ENCODE peak calls at places on chromosomes 16 and 17, in five cellular contexts. I is H9, G is lower lobe of right lung, Y is A673, R is fibroblast of mammary gland. T is an unnamed sample.

GRCh38 chr16:89308391-89309333 is 91.2 kb downstream of the ZNF778 start:
- DNase-seq in G (no peak), R (no peak), I (peak), Y (no peak), T (peak)

GRCh38 chr17:80961516-80961915 is 30.1 kb upstream of the CHMP6 start:
- DNase-seq in Y (no peak), R (no peak), G (no peak), I (no peak), T (no peak)

GRCh38 chr17:17044846-17045561 is 2.7 kb downstream of the MPRIP start:
- DNase-seq in G (no peak), I (peak), Y (peak), R (peak), T (peak)

GRCh38 chr16:86090461-86091170 is 191.7 kb downstream of the IRF8 start:
- DNase-seq in Y (no peak), R (no peak), G (no peak), I (no peak), T (no peak)

GRCh38 chr16:74626741-74627416 is 20.0 kb upstream of the GLG1 start:
- DNase-seq in I (no peak), G (no peak), Y (no peak), R (peak), T (no peak)

GRCh38 chr17:69696645-69697044 is 282.1 kb downstream of the MAP2K6 start:
- DNase-seq in R (no peak), Y (no peak), I (no peak), G (no peak), T (no peak)

GRCh38 chr17:6104956-6105355 is 34.8 kb downstream of the WSCD1 start:
- DNase-seq in I (no peak), G (no peak), R (no peak), Y (no peak), T (no peak)

GRCh38 chr16:85862476-85863383 is 36.2 kb upstream of the IRF8 start:
- DNase-seq in Y (no peak), I (no peak), G (no peak), R (no peak), T (no peak)

GRCh38 chr17:30312218-30312617 is 20.5 kb upstream of the BLMH start:
- DNase-seq in R (no peak), Y (no peak), I (no peak), G (no peak), T (no peak)

GRCh38 chr17:67441052-67441738 is 64.1 kb downstream of the PITPNC1 start:
- DNase-seq in R (peak), I (no peak), G (no peak), Y (peak), T (peak)

GRCh38 chr17:39178516-39178915 is 12.6 kb upstream of the ARL5C start:
- DNase-seq in G (no peak), Y (no peak), R (peak), I (no peak), T (no peak)

GRCh38 chr17:4043862-4044261 is 79.6 kb upstream of the ATP2A3 start:
- DNase-seq in G (no peak), R (no peak), I (no peak), Y (no peak), T (no peak)

GRCh38 chr16:55062446-55062845 is 131.8 kb downstream of the IRX5 start:
- DNase-seq in G (no peak), R (no peak), Y (no peak), I (no peak), T (no peak)

GRCh38 chr16:24918641-24919040 is 72.9 kb downstream of the SLC5A11 start:
- DNase-seq in Y (no peak), R (no peak), I (no peak), G (no peak), T (peak)

GRCh38 chr16:62576636-62577035 is 540.4 kb upstream of the CDH8 start:
- DNase-seq in G (no peak), R (no peak), I (no peak), Y (no peak), T (no peak)

GRCh38 chr16:64092284-64092683 is 1029.6 kb downstream of the CDH11 start:
- DNase-seq in R (peak), I (no peak), Y (no peak), G (no peak), T (no peak)

GRCh38 chr17:57663326-57664070 is 81.6 kb downstream of the CCDC182 start:
- DNase-seq in R (peak), I (no peak), G (no peak), Y (no peak), T (no peak)

GRCh38 chr17:3965123-3965800 is 1.0 kb upstream of the ATP2A3 start:
- DNase-seq in Y (peak), G (peak), I (peak), R (peak), T (peak)

GRCh38 chr17:76268015-76268749 is 3.0 kb downstream of the UBALD2 start:
- DNase-seq in R (peak), G (peak), Y (peak), I (no peak), T (peak)

GRCh38 chr17:72466199-72466598 is 345.4 kb downstream of the SOX9 start:
- DNase-seq in G (no peak), R (peak), I (no peak), Y (no peak), T (no peak)

GRCh38 chr17:5562172-5562571 is 22.1 kb downstream of the NLRP1 start:
- DNase-seq in R (no peak), I (no peak), Y (no peak), G (no peak), T (no peak)

GRCh38 chr17:13480877-13481276 is 120.9 kb downstream of the HS3ST3A1 start:
- DNase-seq in R (no peak), G (no peak), Y (no peak), I (no peak), T (peak)

GRCh38 chr17:73165616-73166404 is 1.0 kb downstream of the SSTR2 start:
- DNase-seq in I (peak), G (no peak), R (no peak), Y (no peak), T (no peak)

GRCh38 chr16:85025781-85026653 is 1.6 kb upstream of the KIAA0513 start:
- DNase-seq in Y (no peak), G (no peak), I (no peak), R (no peak), T (no peak)

GRCh38 chr16:69724981-69725479 is 1.3 kb downstream of the NQO1 start:
- DNase-seq in Y (peak), G (no peak), R (no peak), I (no peak), T (no peak)

GRCh38 chr16:70701998-70702397 is 16.1 kb upstream of the MTSS2 start:
- DNase-seq in I (no peak), Y (no peak), G (no peak), R (no peak), T (no peak)

GRCh38 chr17:65593870-65594584 is 32.6 kb upstream of the AXIN2 start:
- DNase-seq in I (peak), R (no peak), G (no peak), Y (peak), T (no peak)

GRCh38 chr16:71626018-71626857 is at the start of gene MARVELD3:
- DNase-seq in Y (no peak), I (peak), R (no peak), G (peak), T (no peak)

GRCh38 chr17:43875476-43876147 is 28.6 kb downstream of the CD300LG start:
- DNase-seq in Y (no peak), R (no peak), G (no peak), I (no peak), T (no peak)
- TF ChIP-seq CTCF in Y (no peak), R (no peak), G (no peak), I (no peak), T (no peak)

DNA sequence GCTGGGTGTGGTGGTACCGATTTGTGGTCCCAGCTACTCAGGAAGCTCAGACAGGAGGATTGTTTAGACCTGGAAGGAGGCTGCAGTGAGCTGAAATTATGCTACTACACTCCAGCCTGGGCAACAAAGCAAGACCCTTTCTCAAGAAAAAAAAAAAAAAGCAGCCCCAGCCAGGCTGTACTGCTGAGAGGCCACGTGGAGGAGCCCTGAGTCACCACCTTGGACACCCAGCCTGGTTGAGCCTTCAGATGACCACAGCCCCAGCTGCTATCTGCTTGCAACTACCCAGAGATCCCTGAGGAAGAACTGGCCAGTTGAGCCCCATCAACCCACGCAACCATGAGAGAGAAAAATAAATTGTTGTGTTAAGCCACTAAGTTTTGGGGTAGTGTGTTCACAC is 23.6 kb upstream of the GPRC5C start:
- DNase-seq in I (no peak), Y (no peak), G (peak), R (peak), T (peak)
- TF ChIP-seq CTCF in I (peak), Y (no peak), G (no peak), R (peak), T (peak)

DNA sequence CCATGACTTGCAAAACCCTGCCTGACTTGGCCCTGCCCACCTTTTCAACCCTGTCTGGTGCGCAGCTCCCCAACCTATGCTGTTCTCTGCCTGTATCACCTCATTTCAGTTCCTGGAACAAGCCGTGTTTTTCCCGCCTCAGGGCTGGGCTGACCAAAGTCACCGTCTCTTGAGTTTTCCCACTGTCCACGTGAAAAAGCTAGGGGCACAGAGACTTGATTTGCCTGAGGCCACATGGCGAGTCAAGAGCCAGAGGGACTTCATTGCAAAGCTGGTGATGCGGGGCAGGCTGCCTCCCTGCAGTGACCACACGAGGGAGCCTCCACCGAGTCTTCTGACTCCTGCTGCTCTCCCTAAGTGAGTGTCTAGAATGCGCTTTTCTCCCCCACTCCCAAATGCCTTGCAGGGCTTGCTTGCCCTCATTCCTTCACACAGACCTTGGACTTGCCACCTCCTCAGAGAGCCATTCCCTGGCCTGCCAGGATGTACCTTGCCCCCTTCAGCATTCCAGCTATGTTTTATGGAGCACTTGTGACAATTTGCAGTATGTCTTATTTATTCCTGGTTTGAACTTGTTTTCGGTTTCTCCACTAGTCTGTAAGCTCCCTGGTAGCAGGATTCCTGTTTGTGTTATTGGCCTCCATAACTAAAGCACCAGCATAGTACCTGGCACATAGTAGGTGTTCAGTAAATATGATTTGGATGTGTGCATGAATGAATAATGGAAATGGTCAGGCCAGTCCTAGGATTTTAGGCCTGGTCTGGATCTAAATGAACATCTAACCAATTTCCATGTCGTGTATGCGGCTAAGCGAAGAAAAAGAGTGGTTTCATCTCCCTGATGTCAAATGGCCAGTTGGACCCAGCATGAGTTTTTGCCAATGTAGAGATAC is 252.3 kb downstream of the SNX29 start:
- DNase-seq in G (no peak), I (peak), Y (peak), R (peak), T (peak)
- TF ChIP-seq CTCF in G (peak), I (peak), Y (peak), R (peak), T (peak)

DNA sequence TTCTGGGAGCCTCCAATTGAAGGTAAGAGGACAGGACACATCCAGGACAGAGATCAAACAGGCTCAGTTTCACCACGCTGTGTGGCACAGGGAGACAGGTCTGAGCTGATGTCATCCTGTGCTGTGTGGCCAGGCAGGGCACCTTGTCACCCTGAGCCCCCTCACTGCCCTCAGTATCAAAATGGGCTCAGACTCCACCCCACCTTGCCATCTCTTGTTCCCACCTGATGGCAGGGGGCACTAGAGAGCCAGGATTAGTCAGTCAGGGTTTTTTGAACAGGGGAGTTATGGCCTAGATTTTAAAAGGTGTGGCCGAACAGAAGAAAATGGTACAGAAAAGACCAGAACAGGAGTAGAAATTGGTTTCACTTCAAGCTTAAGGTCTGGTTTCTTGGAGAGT is 2.6 kb downstream of the KAT2A start:
- DNase-seq in G (no peak), I (peak), R (peak), Y (peak), T (peak)
- TF ChIP-seq CTCF in G (peak), I (peak), R (peak), Y (peak), T (peak)

DNA sequence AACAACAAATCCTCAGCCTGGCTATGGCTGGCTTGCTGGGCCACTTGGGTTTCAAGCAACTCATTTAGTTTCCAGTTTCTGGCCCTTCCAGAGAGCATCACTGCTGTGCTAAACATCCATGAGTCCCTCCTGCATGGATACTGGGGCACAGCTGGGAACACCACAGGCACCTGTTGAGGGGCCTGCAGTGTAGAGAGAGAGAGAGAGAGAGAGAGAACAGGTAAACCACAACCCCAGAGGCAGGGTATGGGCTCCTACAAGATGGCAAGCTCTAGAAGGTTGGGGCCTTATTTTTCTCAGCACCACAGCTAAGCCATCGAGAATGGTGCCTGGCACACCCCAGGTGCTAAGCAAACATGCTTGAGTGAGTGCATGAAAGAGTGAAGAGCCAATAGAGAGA is 120.3 kb downstream of the RBFOX3 start:
- DNase-seq in Y (no peak), G (no peak), I (no peak), R (no peak), T (no peak)
- TF ChIP-seq CTCF in Y (no peak), G (no peak), I (no peak), R (no peak), T (no peak)

GRCh38 chr16:76318565-76318964 is 41.4 kb downstream of the CNTNAP4 start:
- DNase-seq in I (no peak), G (no peak), R (no peak), Y (no peak), T (no peak)
- TF ChIP-seq CTCF in I (no peak), G (no peak), R (no peak), Y (no peak), T (no peak)

DNA sequence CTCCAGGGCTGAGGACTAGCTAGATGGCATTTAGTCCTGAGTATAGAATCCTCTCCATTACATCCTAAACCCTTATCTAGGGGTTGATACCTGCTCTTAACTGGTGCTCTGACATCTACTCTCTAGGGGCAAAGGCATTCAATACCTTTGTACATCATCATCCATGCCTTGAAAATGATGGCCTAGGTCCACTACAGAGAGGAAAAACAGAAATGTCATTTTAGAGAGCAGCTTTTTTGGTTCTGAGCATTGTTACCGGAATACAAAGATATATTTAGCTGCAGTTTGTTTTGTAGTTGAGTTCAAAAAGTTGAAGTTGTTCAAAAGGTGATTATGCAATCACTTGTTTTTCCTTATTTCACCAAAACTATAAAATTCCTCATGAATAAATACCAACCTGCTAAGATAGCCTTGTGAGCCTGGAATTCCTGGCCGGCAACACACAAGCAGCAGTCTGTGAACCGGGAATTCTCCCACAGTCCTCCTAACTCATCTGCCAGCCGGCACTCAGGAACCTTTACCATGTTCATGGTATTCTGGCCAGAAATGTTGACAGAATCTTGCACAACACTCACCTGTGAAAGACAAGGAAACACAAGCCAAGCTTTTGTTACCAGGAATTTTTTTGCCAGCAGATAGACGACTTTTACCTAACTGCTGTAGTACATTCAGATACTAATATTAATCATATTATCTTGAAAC is 35.4 kb downstream of the NXPH3 start:
- DNase-seq in I (no peak), R (no peak), G (no peak), Y (no peak), T (no peak)
- TF ChIP-seq CTCF in I (no peak), R (no peak), G (no peak), Y (no peak), T (no peak)

GRCh38 chr16:50354629-50355456 is 13.9 kb downstream of the BRD7 start:
- DNase-seq in G (no peak), R (peak), I (no peak), Y (peak), T (peak)
- TF ChIP-seq CTCF in G (peak), R (peak), I (peak), Y (peak), T (peak)

GRCh38 chr17:42743595-42744282 is 1.1 kb downstream of the EZH1 start:
- DNase-seq in Y (peak), G (no peak), I (no peak), R (no peak), T (no peak)
- TF ChIP-seq CTCF in Y (peak), G (no peak), I (peak), R (peak), T (no peak)

GRCh38 chr17:2780256-2780655 is 16.0 kb upstream of the RAP1GAP2 start:
- DNase-seq in G (no peak), R (no peak), I (no peak), Y (no peak), T (no peak)

GRCh38 chr17:2778489-2778888 is 17.7 kb upstream of the RAP1GAP2 start:
- DNase-seq in I (no peak), R (no peak), Y (no peak), G (no peak), T (no peak)

GRCh38 chr17:2779545-2779944 is 16.7 kb upstream of the RAP1GAP2 start:
- DNase-seq in R (no peak), G (no peak), I (no peak), Y (no peak), T (no peak)

GRCh38 chr17:2777242-2777867 is 18.9 kb upstream of the RAP1GAP2 start:
- DNase-seq in Y (no peak), G (no peak), R (no peak), I (peak), T (no peak)

DNA sequence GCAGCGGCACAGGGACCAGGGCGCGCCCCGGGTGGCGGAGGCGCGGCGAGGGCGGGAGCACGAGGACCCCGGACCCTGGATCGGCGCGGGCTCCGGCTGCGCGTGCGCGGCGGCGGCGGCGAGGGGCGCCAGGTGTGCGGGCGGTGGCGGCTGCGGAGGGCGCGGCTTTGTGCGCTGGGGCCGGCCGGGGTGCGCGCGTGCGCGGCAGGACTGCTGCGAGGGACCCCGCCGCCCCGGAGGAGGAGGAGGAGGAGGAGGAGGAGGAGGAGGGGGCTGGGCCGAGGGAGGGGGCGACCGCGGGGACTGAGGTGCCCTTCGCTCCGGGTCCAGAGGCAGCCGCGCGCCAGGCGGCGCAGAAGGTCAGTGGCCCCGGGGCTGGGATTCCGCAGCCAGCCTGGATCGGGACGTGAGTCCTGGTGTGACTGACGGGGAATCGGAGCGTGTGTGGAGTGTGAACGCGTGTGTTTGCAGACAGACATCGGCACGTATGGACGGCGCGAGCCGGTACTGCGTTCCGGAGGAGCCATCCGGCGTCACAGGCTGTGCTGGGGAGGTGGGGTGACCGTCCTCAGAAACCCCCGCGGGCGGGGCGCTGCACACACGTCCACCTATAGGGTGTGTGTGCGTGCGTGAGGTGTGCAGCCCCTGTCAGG is 19.5 kb upstream of the RAP1GAP2 start:
- DNase-seq in I (peak), R (no peak), Y (no peak), G (no peak), T (no peak)
- TF ChIP-seq CTCF in I (no peak), R (no peak), Y (no peak), G (no peak), T (no peak)